ENCODE peak calls at places on chromosomes 16 and 17, in ten cellular contexts. K, W, L, V, B, D, U, P, G and N are unnamed samples.

GRCh38 chr16:52861614-52862022 is 191.1 kb downstream of the CHD9NB start:
- DNase-seq in K (no peak), W (no peak), L (peak; percentile 69), V (no peak), B (no peak), D (no peak), U (no peak), P (peak; percentile 5), G (no peak), N (no peak)

GRCh38 chr17:55783684-55784245 is 32.9 kb downstream of the PCTP start:
- DNase-seq in K (peak; percentile 62), W (peak; percentile 58), L (peak; percentile 74), V (peak; percentile 82), B (peak; percentile 83), D (no peak), U (peak; percentile 88), P (peak; percentile 38), G (no peak), N (peak; percentile 35)

GRCh38 chr17:31274252-31274651 is 22.8 kb downstream of the OMG start:
- DNase-seq in K (no peak), W (peak; percentile 24), L (no peak), V (no peak), B (no peak), D (no peak), U (no peak), P (no peak), G (no peak), N (no peak)

GRCh38 chr16:50441758-50442157 is 73.0 kb upstream of the BRD7 start:
- DNase-seq in K (no peak), W (no peak), L (no peak), V (no peak), B (no peak), D (no peak), U (no peak), P (no peak), G (no peak), N (no peak)

GRCh38 chr17:36461330-36462110 is 25.0 kb upstream of the ZNHIT3 start:
- DNase-seq in K (no peak), W (no peak), L (peak; percentile 28), V (no peak), B (no peak), D (no peak), U (no peak), P (no peak), G (no peak), N (no peak)

GRCh38 chr16:74601131-74601871 is 5.6 kb downstream of the GLG1 start:
- DNase-seq in K (no peak), W (no peak), L (no peak), V (no peak), B (no peak), D (no peak), U (no peak), P (peak; percentile 30), G (no peak), N (no peak)

GRCh38 chr16:27543801-27544200 is 5.9 kb downstream of the GTF3C1 start:
- DNase-seq in K (peak; percentile 3), W (no peak), L (no peak), V (no peak), B (no peak), D (no peak), U (no peak), P (no peak), G (no peak), N (no peak)

GRCh38 chr16:31298958-31299357 is 39.2 kb downstream of the ITGAM start:
- DNase-seq in K (no peak), W (no peak), L (no peak), V (no peak), B (no peak), D (no peak), U (no peak), P (no peak), G (no peak), N (no peak)

GRCh38 chr17:70168044-70168978 is 1.0 kb upstream of the KCNJ2 start:
- DNase-seq in K (peak; percentile 80), W (peak; percentile 69), L (peak; percentile 92), V (peak; percentile 82), B (no peak), D (peak; percentile 33), U (peak; percentile 50), P (peak; percentile 81), G (peak; percentile 69), N (no peak)

GRCh38 chr16:63612462-63613227 is 1509.2 kb downstream of the CDH11 start:
- DNase-seq in K (no peak), W (no peak), L (no peak), V (no peak), B (no peak), D (no peak), U (no peak), P (no peak), G (no peak), N (no peak)
- H3K27ac ChIP-seq in K (no peak overlapping the region), W (no peak overlapping the region), L (peak overlapping the region; percentile 21), V (no peak overlapping the region), B (no peak overlapping the region), D (no peak overlapping the region), U (no peak overlapping the region), P (no peak overlapping the region), G (no peak overlapping the region), N (no peak overlapping the region)

GRCh38 chr16:54289242-54290051 is 2.9 kb upstream of the IRX3 start:
- DNase-seq in K (no peak), W (no peak), L (peak; percentile 87), V (no peak), B (no peak), D (no peak), U (no peak), P (no peak), G (no peak), N (peak; percentile 79)

GRCh38 chr16:54288592-54289241 is 2.1 kb upstream of the IRX3 start:
- DNase-seq in K (no peak), W (no peak), L (peak; percentile 55), V (no peak), B (no peak), D (no peak), U (no peak), P (no peak), G (no peak), N (no peak)

GRCh38 chr16:54291981-54292487 is 5.4 kb upstream of the IRX3 start:
- DNase-seq in K (no peak), W (no peak), L (no peak), V (no peak), B (no peak), D (no peak), U (no peak), P (no peak), G (no peak), N (no peak)

GRCh38 chr16:54291107-54291980 is 4.8 kb upstream of the IRX3 start:
- DNase-seq in K (no peak), W (no peak), L (peak; percentile 74), V (no peak), B (no peak), D (no peak), U (no peak), P (no peak), G (no peak), N (peak; percentile 75)

GRCh38 chr16:54290203-54291106 is 3.9 kb upstream of the IRX3 start:
- DNase-seq in K (no peak), W (no peak), L (peak; percentile 79), V (no peak), B (no peak), D (no peak), U (no peak), P (no peak), G (no peak), N (peak; percentile 64)
- H3K4me3 ChIP-seq in K (no peak overlapping the region), W (no peak overlapping the region), L (peak overlapping the region; percentile 73), V (peak overlapping the region; percentile 39), B (peak overlapping the region; percentile 64), D (no peak overlapping the region), U (no peak overlapping the region), P (no peak overlapping the region), G (no peak overlapping the region), N (no peak overlapping the region)

GRCh38 chr17:1003633-1003971 is 6.7 kb downstream of the TIMM22 start:
- DNase-seq in K (no peak), W (no peak), L (no peak), V (no peak), B (no peak), D (no peak), U (no peak), P (no peak), G (no peak), N (no peak)

GRCh38 chr17:1003972-1004768 is 7.2 kb downstream of the TIMM22 start:
- DNase-seq in K (no peak), W (no peak), L (no peak), V (no peak), B (peak; percentile 71), D (no peak), U (no peak), P (peak; percentile 22), G (no peak), N (peak; percentile 72)

GRCh38 chr17:1006054-1006453 is 9.1 kb downstream of the TIMM22 start:
- DNase-seq in K (no peak), W (no peak), L (no peak), V (no peak), B (peak; percentile 77), D (no peak), U (no peak), P (peak; percentile 23), G (no peak), N (peak; percentile 62)

GRCh38 chr17:1004769-1005295 is 7.9 kb downstream of the TIMM22 start:
- DNase-seq in K (no peak), W (no peak), L (no peak), V (no peak), B (peak; percentile 74), D (no peak), U (no peak), P (peak; percentile 19), G (no peak), N (no peak)

DNA sequence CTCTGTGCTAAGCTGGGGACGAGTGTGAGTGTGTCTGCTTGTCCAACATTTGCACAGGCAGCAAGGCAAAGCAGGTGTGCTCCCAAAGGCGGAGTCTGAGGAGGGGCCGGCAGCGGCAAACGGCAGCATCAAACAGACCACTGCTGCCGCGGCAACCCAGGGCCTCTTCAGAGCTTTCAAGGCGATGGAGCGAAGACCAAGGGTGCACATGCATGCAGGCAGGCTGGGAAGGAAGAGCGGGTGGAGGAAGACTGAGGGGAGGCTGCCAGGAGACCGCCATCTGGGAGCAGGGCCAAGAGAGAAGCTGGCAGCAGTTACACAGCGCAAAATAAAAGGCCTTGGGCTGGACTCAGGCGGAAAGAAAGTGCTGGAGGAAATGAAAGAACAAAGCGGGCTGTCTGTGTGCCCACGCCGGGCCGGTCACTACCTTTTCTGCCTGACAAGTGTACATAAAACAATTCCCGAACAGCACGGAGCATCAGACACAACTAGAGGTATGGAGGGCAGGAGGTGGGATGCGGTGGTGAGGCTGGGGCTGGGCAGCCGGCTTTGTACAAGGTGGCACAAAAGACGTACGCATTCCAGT is 8.5 kb downstream of the TIMM22 start:
- DNase-seq in K (no peak), W (no peak), L (no peak), V (no peak), B (peak; percentile 84), D (no peak), U (peak; percentile 53), P (peak; percentile 44), G (no peak), N (peak; percentile 60)
- H3K27ac ChIP-seq in K (peak overlapping the region; percentile 73), W (peak overlapping the region; percentile 83), L (peak overlapping the region; percentile 44), V (peak overlapping the region; percentile 86), B (peak overlapping the region; percentile 59), D (no peak overlapping the region), U (peak overlapping the region; percentile 78), P (peak overlapping the region; percentile 24), G (no peak overlapping the region), N (peak overlapping the region; percentile 84)

DNA sequence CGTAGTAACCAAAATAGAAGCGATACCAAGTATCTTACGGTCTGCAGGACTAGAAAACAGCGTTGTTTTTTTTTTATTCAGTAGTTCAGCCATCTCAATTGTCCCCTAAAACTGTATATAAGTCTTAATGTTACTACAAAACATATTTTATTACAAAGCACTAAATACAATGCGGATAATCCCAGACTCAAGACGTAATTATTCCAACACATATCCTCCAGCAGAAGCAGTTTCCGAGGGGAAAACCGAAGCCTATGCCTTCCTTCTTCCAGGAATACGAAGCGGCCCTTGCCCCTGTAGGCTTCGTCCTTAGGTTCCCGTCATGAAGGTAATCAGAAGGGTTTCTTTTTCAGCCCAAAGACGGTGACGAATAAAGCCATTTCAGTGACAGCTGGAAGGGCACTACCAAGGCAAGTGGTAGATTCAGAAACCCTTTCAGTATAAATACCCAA is 2.3 kb downstream of the TMEM107 start:
- DNase-seq in K (no peak), W (no peak), L (peak; percentile 81), V (no peak), B (no peak), D (no peak), U (no peak), P (no peak), G (no peak), N (no peak)
- H3K4me3 ChIP-seq in K (peak overlapping the region; percentile 47), W (peak overlapping the region; percentile 14), L (peak overlapping the region; percentile 81), V (peak overlapping the region; percentile 45), B (peak overlapping the region; percentile 65), D (peak overlapping the region; percentile 60), U (peak overlapping the region; percentile 63), P (peak overlapping the region; percentile 54), G (peak overlapping the region; percentile 41), N (peak overlapping the region; percentile 48)